ENCODE peak calls at places on chromosomes 7 and 10, in five cellular contexts. I is mesendoderm, F is right lobe of liver, G is upper lobe of right lung, J is H7. S is an unnamed sample. For H3K36me3, the result is how much of the 10 kb centered on the place peaks cover.

GRCh38 chr7:128796325-128796724 is 4.6 kb downstream of the CCDC136 start:
- DNase-seq in I (no peak), F (no peak), G (no peak), J (no peak), S (no peak)

GRCh38 chr10:92142949-92143348 is 147.9 kb downstream of the CPEB3 start:
- DNase-seq in I (no peak), F (no peak), G (no peak), J (no peak), S (no peak)

GRCh38 chr10:26805567-26806245 is 55.1 kb downstream of the ABI1 start:
- DNase-seq in I (no peak), F (no peak), G (no peak), J (no peak), S (no peak)

GRCh38 chr7:33550363-33550762 is 355.0 kb upstream of the BMPER start:
- DNase-seq in I (no peak), F (no peak), G (no peak), J (no peak), S (no peak)

GRCh38 chr10:70779088-70779487 is 6.1 kb downstream of the TBATA start:
- DNase-seq in I (no peak), F (no peak), G (no peak), J (no peak), S (no peak)

GRCh38 chr10:117461766-117462423 is 80.7 kb upstream of the EMX2 start:
- DNase-seq in I (peak), F (no peak), G (no peak), J (no peak), S (no peak)

GRCh38 chr10:18260308-18260971 is 120.2 kb downstream of the CACNB2 start:
- DNase-seq in I (peak), F (no peak), G (no peak), J (no peak), S (no peak)

GRCh38 chr10:123149568-123150228 is 1.8 kb downstream of the HMX2 start:
- DNase-seq in I (peak), F (no peak), G (peak), J (peak), S (no peak)

GRCh38 chr7:42744746-42745145 is 167.1 kb downstream of the C7orf25 start:
- DNase-seq in I (no peak), F (no peak), G (no peak), J (no peak), S (no peak)

GRCh38 chr7:5767066-5767465 is 14.4 kb downstream of the RNF216 start:
- DNase-seq in I (no peak), F (no peak), G (no peak), J (no peak), S (no peak)

GRCh38 chr10:80708808-80709207 is 171.1 kb downstream of the SH2D4B start:
- DNase-seq in I (no peak), F (no peak), G (no peak), J (no peak), S (no peak)

GRCh38 chr7:46525876-46526275 is 604.8 kb upstream of the IGFBP3 start:
- DNase-seq in I (no peak), F (peak), G (no peak), J (no peak), S (no peak)

GRCh38 chr10:71210031-71210871 is 2.1 kb upstream of the UNC5B start:
- DNase-seq in I (no peak), F (no peak), G (peak), J (no peak), S (no peak)

GRCh38 chr7:157809154-157809862 is 472.5 kb downstream of the DNAJB6 start:
- DNase-seq in I (no peak), F (no peak), G (no peak), J (no peak), S (no peak)

GRCh38 chr7:157808042-157808441 is 471.2 kb downstream of the DNAJB6 start:
- DNase-seq in I (no peak), F (no peak), G (peak), J (no peak), S (no peak)

GRCh38 chr7:157807510-157807909 is 470.7 kb downstream of the DNAJB6 start:
- DNase-seq in I (peak), F (no peak), G (peak), J (peak), S (no peak)

GRCh38 chr7:157811946-157812345 is 475.1 kb downstream of the DNAJB6 start:
- DNase-seq in I (no peak), F (no peak), G (peak), J (no peak), S (no peak)

DNA sequence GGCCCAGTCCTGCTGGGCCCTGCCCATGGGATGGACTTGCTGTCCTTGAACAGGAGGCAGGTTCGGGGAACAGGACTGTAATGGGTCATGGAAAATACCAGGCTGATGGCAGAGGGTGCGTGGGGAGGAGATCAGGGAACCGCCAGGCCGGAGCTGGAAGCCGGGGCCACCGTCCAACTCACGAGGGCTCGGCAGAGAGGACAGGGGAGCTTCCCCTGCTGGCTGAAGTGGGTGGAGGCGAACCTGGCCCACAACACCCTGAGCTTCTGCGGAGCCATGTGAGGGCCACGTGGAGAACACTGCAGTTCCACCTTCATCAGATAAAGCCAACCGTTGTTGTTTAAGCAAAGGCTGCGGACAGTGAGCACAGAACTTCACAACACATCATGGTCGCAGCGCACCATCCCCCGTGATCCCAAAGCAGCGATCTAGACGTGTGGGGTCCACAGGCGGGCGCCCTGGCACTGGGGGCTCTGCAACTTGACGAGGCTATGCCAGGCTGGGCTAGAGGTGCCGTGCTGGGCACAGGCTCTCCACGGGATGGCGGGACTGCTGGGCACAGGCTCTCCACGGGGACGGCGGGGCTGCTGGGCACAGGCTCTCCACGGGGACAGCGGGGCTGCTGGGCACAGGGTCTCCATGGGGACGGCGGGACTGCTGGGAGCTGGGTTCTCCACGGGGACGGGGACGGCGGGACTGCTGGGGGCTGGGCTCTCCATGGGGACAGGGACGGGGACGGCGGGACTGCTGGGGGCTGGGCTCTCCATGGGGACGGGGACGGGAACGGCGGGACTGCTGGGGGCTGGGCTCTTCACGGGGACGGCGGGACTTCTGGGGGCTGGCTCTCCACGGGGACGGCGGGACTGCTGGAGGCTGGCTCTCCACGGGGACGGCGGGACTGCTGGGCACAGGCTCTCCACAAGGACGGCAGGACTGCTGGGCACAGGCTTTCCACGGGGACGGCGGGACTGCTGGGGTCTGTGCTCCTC is 473.4 kb downstream of the DNAJB6 start:
- DNase-seq in I (no peak), F (no peak), G (peak), J (no peak), S (no peak)
- H3K36me3 ChIP-seq in I (under half), F (under half), G (under half), J (under half), S (under half)

GRCh38 chr10:78199019-78199418 is 165.4 kb downstream of the RPS24 start:
- DNase-seq in I (no peak), F (no peak), G (no peak), J (no peak), S (no peak)

GRCh38 chr10:78199759-78200158 is 166.1 kb downstream of the RPS24 start:
- DNase-seq in I (no peak), F (no peak), G (no peak), J (no peak), S (no peak)

GRCh38 chr10:78194539-78195402 is 161.1 kb downstream of the RPS24 start:
- DNase-seq in I (peak), F (no peak), G (no peak), J (no peak), S (no peak)

GRCh38 chr10:78197628-78198272 is 164.1 kb downstream of the RPS24 start:
- DNase-seq in I (no peak), F (no peak), G (no peak), J (no peak), S (no peak)

DNA sequence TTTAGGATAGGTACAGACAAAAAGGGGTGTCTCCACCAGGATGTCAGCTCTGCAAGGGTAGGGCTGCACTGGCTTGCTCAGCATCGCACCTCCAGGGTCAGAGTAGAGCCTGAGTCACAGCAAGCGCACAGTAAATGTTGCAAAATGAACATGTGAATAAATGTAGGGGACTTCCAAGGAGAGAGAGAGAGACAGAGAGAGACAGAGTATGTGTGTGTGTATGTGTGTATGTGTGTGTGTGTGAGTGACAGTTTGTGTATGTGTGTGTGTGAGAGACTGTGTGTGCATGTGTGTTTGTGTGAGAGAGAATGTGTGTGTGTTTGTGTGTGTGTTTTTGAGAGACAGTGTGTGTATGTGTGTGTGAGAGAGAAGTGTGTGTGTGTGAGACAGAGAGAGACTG is 163.3 kb downstream of the RPS24 start:
- DNase-seq in I (no peak), F (no peak), G (no peak), J (no peak), S (no peak)
- H3K36me3 ChIP-seq in I (under half), F (under half), G (under half), J (under half), S (under half)

GRCh38 chr7:148708026-148708685 is 9.5 kb downstream of the CUL1 start:
- DNase-seq in I (peak), F (no peak), G (no peak), J (no peak), S (no peak)

GRCh38 chr7:148704966-148705365 is 6.3 kb downstream of the CUL1 start:
- DNase-seq in I (peak), F (no peak), G (no peak), J (no peak), S (no peak)

GRCh38 chr7:148704189-148704588 is 5.5 kb downstream of the CUL1 start:
- DNase-seq in I (no peak), F (no peak), G (no peak), J (no peak), S (no peak)

GRCh38 chr7:148709019-148709418 is 10.3 kb downstream of the CUL1 start:
- DNase-seq in I (no peak), F (no peak), G (no peak), J (no peak), S (peak)

DNA sequence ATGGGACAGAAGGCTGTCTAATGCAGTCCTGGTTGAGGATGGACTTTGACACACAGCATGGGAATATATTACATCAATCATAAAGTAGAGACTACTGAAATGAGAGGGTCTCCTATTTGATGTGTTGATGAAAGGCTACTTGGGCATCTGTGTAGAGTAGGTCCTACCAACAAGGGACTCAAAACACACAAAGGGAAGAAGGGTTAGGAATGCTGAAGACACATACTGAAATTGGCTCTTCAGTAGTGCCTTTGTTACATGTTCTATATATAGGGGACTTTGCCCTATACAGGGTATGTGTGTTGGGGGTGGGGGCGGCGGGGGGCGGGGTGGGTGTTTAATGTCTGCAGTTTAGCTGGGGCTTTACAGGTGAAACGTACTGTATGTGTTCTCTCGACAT is 7.7 kb downstream of the CUL1 start:
- DNase-seq in I (no peak), F (no peak), G (no peak), J (no peak), S (no peak)
- H3K36me3 ChIP-seq in I (under half), F (under half), G (under half), J (under half), S (under half)

DNA sequence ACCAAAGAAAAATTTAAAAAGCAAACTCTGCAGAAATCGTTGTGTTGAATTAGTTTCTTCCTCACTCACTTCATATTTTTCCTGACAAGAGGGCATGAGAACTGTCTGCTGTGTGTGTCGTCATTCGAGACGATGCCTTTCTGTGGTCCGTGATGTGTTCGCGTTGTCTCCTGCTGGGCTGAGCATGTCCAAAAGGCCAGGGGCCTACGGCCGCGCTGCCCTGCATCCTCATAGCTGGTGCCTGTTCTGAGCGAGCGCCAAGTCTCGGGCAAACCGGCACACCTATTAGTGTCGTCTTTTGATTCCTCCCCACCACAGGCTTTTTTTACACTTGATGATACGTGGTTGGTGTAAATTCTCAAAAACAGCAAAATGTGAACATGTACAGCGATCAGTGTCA is 27.4 kb downstream of the WDR37 start:
- DNase-seq in I (no peak), F (no peak), G (no peak), J (no peak), S (no peak)
- H3K36me3 ChIP-seq in I (under half), F (half or more), G (half or more), J (under half), S (under half)

GRCh38 chr10:98238391-98238790 is 29.6 kb downstream of the LOXL4 start:
- DNase-seq in I (no peak), F (no peak), G (no peak), J (no peak), S (no peak)
- H3K36me3 ChIP-seq in I (under half), F (under half), G (half or more), J (under half), S (under half)

GRCh38 chr10:124157286-124157685 is 63.9 kb upstream of the CHST15 start:
- DNase-seq in I (no peak), F (no peak), G (no peak), J (no peak), S (no peak)
- H3K36me3 ChIP-seq in I (under half), F (under half), G (under half), J (under half), S (under half)

GRCh38 chr10:21712975-21713374 is 178.9 kb downstream of the MLLT10 start:
- DNase-seq in I (peak), F (no peak), G (no peak), J (no peak), S (no peak)
- H3K36me3 ChIP-seq in I (under half), F (under half), G (under half), J (under half), S (under half)

DNA sequence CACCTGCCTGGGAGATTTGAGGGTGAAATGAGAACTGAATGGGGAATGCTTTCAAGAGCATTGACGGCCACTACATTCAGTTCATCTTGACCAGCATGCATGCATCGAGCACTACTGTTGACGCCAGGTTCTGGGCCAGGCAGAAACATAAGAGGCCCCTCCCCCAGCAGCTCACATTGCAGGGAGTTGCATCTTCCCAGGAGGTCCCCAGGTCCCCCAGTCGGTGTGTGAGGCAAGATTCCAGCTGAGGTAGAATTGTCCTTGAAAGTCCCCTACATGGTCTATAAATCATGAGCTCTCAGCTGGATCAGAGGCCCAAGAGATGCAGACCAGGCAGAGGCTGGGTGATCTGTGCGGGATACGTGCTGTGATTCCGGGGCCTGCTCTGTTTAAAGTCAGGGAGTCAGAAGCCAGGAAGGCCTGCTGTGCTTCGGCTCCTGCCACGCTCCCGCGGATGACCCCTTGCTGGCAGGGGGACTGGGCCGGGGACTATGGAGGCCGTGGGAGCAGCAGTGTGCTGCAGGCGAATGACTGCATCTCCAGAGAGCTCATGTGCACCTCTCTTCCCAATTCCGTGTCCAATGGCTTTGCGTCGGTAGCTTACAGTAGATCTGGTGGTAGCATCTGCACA is 93.8 kb downstream of the RGS10 start:
- DNase-seq in I (no peak), F (no peak), G (no peak), J (no peak), S (no peak)
- H3K36me3 ChIP-seq in I (under half), F (under half), G (half or more), J (under half), S (under half)

GRCh38 chr10:77188000-77188395 is 449.6 kb downstream of the KCNMA1 start:
- DNase-seq in I (no peak), F (no peak), G (no peak), J (no peak), S (no peak)

GRCh38 chr10:77189056-77189455 is 448.6 kb downstream of the KCNMA1 start:
- DNase-seq in I (no peak), F (no peak), G (no peak), J (no peak), S (no peak)

GRCh38 chr10:77186936-77187335 is 450.7 kb downstream of the KCNMA1 start:
- DNase-seq in I (no peak), F (no peak), G (no peak), J (no peak), S (no peak)

GRCh38 chr10:77188511-77188910 is 449.1 kb downstream of the KCNMA1 start:
- DNase-seq in I (no peak), F (no peak), G (no peak), J (no peak), S (no peak)

DNA sequence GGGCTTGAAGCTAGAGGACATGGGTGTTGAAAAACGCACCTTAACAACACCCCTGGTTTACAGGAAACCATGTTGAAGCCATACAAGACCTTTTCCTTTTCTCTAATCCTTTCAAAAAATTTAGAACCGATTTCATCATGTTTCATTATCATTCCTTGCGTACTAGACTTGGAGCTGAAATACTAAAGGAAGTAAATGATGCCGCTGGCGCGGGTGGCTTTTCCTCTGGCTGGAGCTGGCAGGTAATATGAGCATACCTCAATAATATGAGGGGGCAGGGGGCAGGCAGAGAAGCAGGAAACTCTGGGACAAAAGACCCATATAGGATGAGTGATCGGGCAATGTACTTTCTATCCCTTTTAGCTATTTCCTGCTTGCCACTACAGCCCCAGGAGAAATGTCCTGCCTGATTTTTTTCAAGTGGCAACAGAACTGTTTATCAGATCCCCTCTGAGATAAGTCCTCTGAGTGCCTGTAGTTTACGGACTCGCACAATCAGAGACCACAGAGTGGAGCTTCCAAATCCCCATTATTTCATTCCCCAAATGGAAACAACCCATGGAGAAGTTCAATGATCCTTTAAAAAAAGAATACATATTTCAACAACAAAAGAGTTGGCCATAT is 450.1 kb downstream of the KCNMA1 start:
- DNase-seq in I (peak), F (no peak), G (no peak), J (no peak), S (no peak)
- H3K36me3 ChIP-seq in I (under half), F (under half), G (under half), J (under half), S (under half)

DNA sequence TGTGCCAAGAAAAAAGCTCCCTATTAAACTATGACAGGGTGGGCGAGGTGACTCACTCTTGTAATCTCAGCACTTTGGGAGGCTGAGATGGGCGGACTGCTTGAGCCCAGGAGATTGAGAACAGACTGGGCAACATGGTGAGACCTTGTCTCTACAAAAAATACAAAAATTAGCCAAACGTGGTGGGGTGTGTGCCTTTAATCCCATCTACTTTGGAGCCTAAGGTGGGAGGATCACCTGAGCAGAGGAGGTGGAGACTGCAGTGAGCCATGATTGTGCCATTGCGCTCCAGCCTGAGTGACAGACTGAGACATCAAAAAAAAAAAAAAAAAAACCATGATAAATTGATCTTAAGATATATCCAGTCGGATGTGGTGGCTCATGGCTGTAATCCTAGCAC is 11.5 kb downstream of the POLR3A start:
- DNase-seq in I (no peak), F (no peak), G (no peak), J (no peak), S (no peak)
- H3K36me3 ChIP-seq in I (under half), F (half or more), G (half or more), J (under half), S (half or more)

S was measured in HAP-1.